ENCODE peak calls at places on chromosomes 13 and 19, in eight cellular contexts. I is B cell; S is activated CD4-positive, alpha-beta T cell treated with anti-CD3 and anti-CD28 coated beads for 36 hours; D is GM12878; E is activated CD8-positive, alpha-beta T cell treated with anti-CD3 and anti-CD28 coated beads for 36 hours; K is effector memory CD8-positive, alpha-beta T cell; C is right cardiac atrium; V is heart right ventricle. U is an unnamed sample.

GRCh38 chr19:46181386-46181774 is 33.3 kb downstream of the IGFL2 start:
- ATAC-seq in I (no peak), S (peak), D (peak), E (peak), K (no peak), C (no peak), V (no peak), U (no peak)

GRCh38 chr13:39676315-39676876 is 20.9 kb downstream of the COG6 start:
- ATAC-seq in I (no peak), S (no peak), D (peak), E (no peak), K (peak), C (no peak), V (no peak), U (no peak)

GRCh38 chr19:1112254-1113208 is 8.7 kb downstream of the GPX4 start:
- ATAC-seq in I (no peak), S (no peak), D (no peak), E (no peak), K (no peak), C (peak), V (peak), U (peak)

GRCh38 chr13:91318886-91319285 is 28.6 kb upstream of the MIR17HG start:
- ATAC-seq in I (no peak), S (no peak), D (peak), E (no peak), K (no peak), C (no peak), V (no peak), U (no peak)

GRCh38 chr19:35666251-35666913 is at the start of gene UPK1A:
- ATAC-seq in I (no peak), S (no peak), D (no peak), E (no peak), K (no peak), C (peak), V (peak), U (peak)

GRCh38 chr19:47323872-47324271 is 8.1 kb upstream of the C5AR2 start:
- ATAC-seq in I (no peak), S (no peak), D (no peak), E (no peak), K (no peak), C (peak), V (peak), U (no peak)

GRCh38 chr13:113633485-113633873 is 24.5 kb downstream of the ATP4B start:
- ATAC-seq in I (no peak), S (no peak), D (no peak), E (no peak), K (no peak), C (no peak), V (no peak), U (no peak)

GRCh38 chr19:39539165-39539518 is 819 bp downstream of the EID2 start:
- ATAC-seq in I (no peak), S (peak), D (no peak), E (no peak), K (no peak), C (no peak), V (no peak), U (no peak)

GRCh38 chr13:98906746-98907502 is 70.9 kb downstream of the DOCK9 start:
- ATAC-seq in I (no peak), S (no peak), D (no peak), E (no peak), K (no peak), C (no peak), V (no peak), U (no peak)

GRCh38 chr19:45591004-45591637 is 6.5 kb upstream of the OPA3 start:
- ATAC-seq in I (peak), S (peak), D (peak), E (peak), K (no peak), C (peak), V (peak), U (no peak)